ENCODE peak calls at places on chromosomes 12 and 14, in ten cellular contexts. Q is HCT116, S is psoas muscle, F is keratinocyte, W is ovary, E is breast epithelium, C is left ventricle myocardium inferior, H is uterus, B is stomach, I is PC-9. N is an unnamed sample.

GRCh38 chr14:24411468-24412454 is 13.0 kb downstream of the NYNRIN start:
- DNase-seq in Q (peak; percentile 51), S (no peak), F (no peak), W (peak; percentile 31), E (no peak), C (no peak), H (no peak), B (peak; percentile 52), I (peak; percentile 27), N (peak; percentile 73)

GRCh38 chr14:80805136-80805535 is 136.4 kb downstream of the CEP128 start:
- DNase-seq in Q (no peak), S (no peak), F (no peak), W (no peak), E (no peak), C (no peak), H (no peak), B (no peak), I (no peak), N (no peak)

GRCh38 chr12:106106892-106107291 is 31.9 kb downstream of the NUAK1 start:
- DNase-seq in Q (no peak), S (no peak), F (no peak), W (no peak), E (no peak), C (no peak), H (peak; percentile 66), B (no peak), I (peak; percentile 29), N (no peak)

GRCh38 chr14:78835909-78836308 is 665.7 kb downstream of the NRXN3 start:
- DNase-seq in Q (no peak), S (no peak), F (no peak), W (no peak), E (no peak), C (no peak), H (no peak), B (no peak), I (no peak), N (no peak)

GRCh38 chr12:119158004-119158776 is 20.5 kb upstream of the HSPB8 start:
- DNase-seq in Q (no peak), S (peak; percentile 63), F (no peak), W (no peak), E (no peak), C (no peak), H (no peak), B (no peak), I (no peak), N (no peak)

GRCh38 chr14:54669759-54670630 is 103.1 kb downstream of the SAMD4A start:
- DNase-seq in Q (no peak), S (peak; percentile 64), F (no peak), W (no peak), E (no peak), C (no peak), H (peak; percentile 85), B (no peak), I (no peak), N (no peak)

GRCh38 chr12:68915055-68915454 is 17.9 kb downstream of the CPM start:
- DNase-seq in Q (no peak), S (no peak), F (peak; percentile 26), W (no peak), E (no peak), C (no peak), H (no peak), B (no peak), I (no peak), N (no peak)

GRCh38 chr14:104658325-104658712 is 31.1 kb upstream of the INF2 start:
- DNase-seq in Q (no peak), S (no peak), F (no peak), W (no peak), E (no peak), C (no peak), H (no peak), B (no peak), I (no peak), N (no peak)

GRCh38 chr12:130031571-130032189 is 127.9 kb upstream of the TMEM132D start:
- DNase-seq in Q (no peak), S (peak; percentile 39), F (peak; percentile 45), W (no peak), E (no peak), C (peak; percentile 29), H (no peak), B (peak; percentile 56), I (peak; percentile 39), N (peak; percentile 56)

GRCh38 chr12:106080111-106080732 is 58.5 kb downstream of the NUAK1 start:
- DNase-seq in Q (no peak), S (no peak), F (no peak), W (no peak), E (peak; percentile 55), C (no peak), H (no peak), B (no peak), I (no peak), N (no peak)

GRCh38 chr12:10363922-10364838 is 25.7 kb downstream of the KLRK1 start:
- DNase-seq in Q (no peak), S (peak; percentile 40), F (no peak), W (peak; percentile 54), E (no peak), C (peak; percentile 26), H (peak; percentile 58), B (peak; percentile 40), I (peak; percentile 48), N (peak; percentile 76)

GRCh38 chr12:57802607-57803006 is 15.9 kb downstream of the AVIL start:
- DNase-seq in Q (no peak), S (no peak), F (no peak), W (no peak), E (no peak), C (no peak), H (no peak), B (no peak), I (no peak), N (no peak)

DNA sequence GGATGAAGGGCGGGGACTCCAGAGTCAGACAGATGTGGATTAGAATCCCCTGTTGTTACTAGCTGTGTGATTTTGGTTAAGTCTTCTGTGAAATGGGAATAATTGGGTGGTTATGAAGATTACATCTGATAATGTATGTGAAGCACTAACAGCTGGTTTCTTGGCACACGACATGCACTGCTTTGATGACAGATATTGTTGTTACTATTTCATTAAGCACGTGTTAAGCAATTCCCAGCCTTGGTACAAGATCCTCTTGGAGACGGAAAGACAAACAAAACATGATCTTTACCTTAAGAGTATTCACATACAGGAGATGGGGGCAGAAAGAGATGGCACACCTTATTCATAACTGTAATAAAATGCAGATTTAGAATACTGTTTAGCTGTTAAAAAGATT is 7.9 kb downstream of the PPFIBP1 start:
- DNase-seq in Q (no peak), S (no peak), F (no peak), W (no peak), E (no peak), C (no peak), H (no peak), B (no peak), I (no peak), N (no peak)
- H3K4me1 ChIP-seq in Q (peaks cover 36% of the 10 kb centered on the region), S (peaks cover 19% of the 10 kb centered on the region), F (peaks cover 15% of the 10 kb centered on the region), W (peaks cover 28% of the 10 kb centered on the region), E (no peaks in the 10 kb centered on the region), C (peaks cover 98% of the 10 kb centered on the region), H (no peaks in the 10 kb centered on the region), B (no peaks in the 10 kb centered on the region), I (no peaks in the 10 kb centered on the region), N (peaks cover 17% of the 10 kb centered on the region)

GRCh38 chr12:54147186-54147585 is 41.6 kb downstream of the SMUG1 start:
- DNase-seq in Q (no peak), S (no peak), F (no peak), W (no peak), E (no peak), C (no peak), H (no peak), B (peak; percentile 82), I (no peak), N (no peak)
- TF ChIP-seq CTCF in Q (no peak), S (no peak), F (peak; percentile 62), W (no peak), E (no peak), C (no peak), H (peak; percentile 8), B (peak; percentile 41), I (no peak), N (no peak)

GRCh38 chr12:122946690-122947271 is 19.5 kb downstream of the ABCB9 start:
- DNase-seq in Q (peak; percentile 92), S (peak; percentile 89), F (peak; percentile 100), W (peak; percentile 52), E (peak; percentile 99), C (peak; percentile 68), H (peak; percentile 73), B (peak; percentile 85), I (peak; percentile 87), N (peak; percentile 94)

GRCh38 chr12:122942609-122943008 is 23.7 kb downstream of the ABCB9 start:
- DNase-seq in Q (no peak), S (no peak), F (no peak), W (no peak), E (no peak), C (no peak), H (no peak), B (no peak), I (peak; percentile 45), N (no peak)

GRCh38 chr12:122943196-122943595 is 23.1 kb downstream of the ABCB9 start:
- DNase-seq in Q (no peak), S (no peak), F (no peak), W (no peak), E (no peak), C (no peak), H (no peak), B (no peak), I (no peak), N (peak; percentile 33)

GRCh38 chr12:122945047-122945592 is 21.1 kb downstream of the ABCB9 start:
- DNase-seq in Q (no peak), S (no peak), F (no peak), W (no peak), E (peak; percentile 59), C (no peak), H (no peak), B (no peak), I (no peak), N (no peak)

DNA sequence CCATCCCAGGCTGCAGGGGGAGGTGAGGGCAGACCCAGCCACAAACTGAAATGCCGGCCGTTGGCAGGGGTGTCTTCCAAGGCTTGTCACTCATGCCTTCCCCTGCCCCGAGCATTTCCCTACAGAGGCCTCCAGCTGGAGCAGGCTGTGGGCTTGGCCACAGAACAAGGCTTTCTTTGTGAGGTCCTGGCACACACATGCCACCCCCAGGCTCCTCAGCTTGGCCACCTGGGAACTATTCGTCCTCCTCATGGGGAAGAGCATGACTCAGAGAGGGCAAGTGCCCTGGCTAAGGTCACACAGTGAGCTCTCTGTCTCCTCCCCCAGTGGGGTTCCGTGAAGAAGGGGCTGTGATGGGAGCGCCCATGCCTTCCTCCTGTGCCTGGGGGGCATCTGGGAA is 21.7 kb downstream of the ABCB9 start:
- DNase-seq in Q (peak; percentile 79), S (no peak), F (peak; percentile 94), W (no peak), E (peak; percentile 83), C (no peak), H (no peak), B (peak; percentile 69), I (peak; percentile 68), N (peak; percentile 60)
- H3K4me1 ChIP-seq in Q (peaks cover 76% of the 10 kb centered on the region), S (peaks cover 8% of the 10 kb centered on the region), F (peaks cover 34% of the 10 kb centered on the region), W (no peaks in the 10 kb centered on the region), E (peaks cover 23% of the 10 kb centered on the region), C (peaks cover 54% of the 10 kb centered on the region), H (no peaks in the 10 kb centered on the region), B (peaks cover 68% of the 10 kb centered on the region), I (peaks cover 60% of the 10 kb centered on the region), N (peaks cover 23% of the 10 kb centered on the region)

DNA sequence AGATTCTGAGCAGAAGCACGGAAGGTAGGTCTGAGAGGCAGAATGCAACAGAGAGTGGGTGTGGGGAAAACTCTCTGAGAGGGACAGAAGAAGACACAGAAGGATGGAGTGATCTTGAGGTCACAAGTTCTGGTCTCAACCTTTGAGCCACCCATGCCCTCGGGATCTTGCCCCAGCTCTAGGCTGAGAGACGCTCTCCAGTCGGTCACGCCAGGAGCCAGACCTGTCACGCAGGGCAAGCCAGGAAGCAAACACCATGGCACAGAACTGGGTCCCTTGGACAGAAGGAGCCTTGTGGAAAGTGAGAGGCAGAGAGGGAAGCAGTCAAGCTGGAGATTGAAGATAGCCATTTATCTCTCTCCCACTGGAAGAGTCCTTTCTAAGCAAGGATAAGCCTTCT is 79.0 kb downstream of the VWF start:
- DNase-seq in Q (no peak), S (no peak), F (no peak), W (no peak), E (no peak), C (no peak), H (no peak), B (no peak), I (no peak), N (no peak)
- TF ChIP-seq CTCF in Q (no peak), S (no peak), F (no peak), W (no peak), E (no peak), C (no peak), H (no peak), B (no peak), I (no peak), N (no peak)